ENCODE peak calls at places on chromosomes 12 and 14, in eight cellular contexts. G is psoas muscle, H is GM23248, U is dorsolateral prefrontal cortex, A is upper lobe of left lung, L is cardiac muscle cell, F is gastrocnemius medialis, C is astrocyte of the spinal cord. R is an unnamed sample.
A peak's percentile ranks its signal among the peaks of the same experiment; 100 is the strongest.

GRCh38 chr12:66596189-66596588 is 82.7 kb downstream of the GRIP1 start:
- DNase-seq in G (no peak), H (peak; percentile 37), U (no peak), A (no peak), L (peak; percentile 23), F (no peak), C (peak; percentile 67), R (peak; percentile 19)

GRCh38 chr12:19739195-19739776 is 300.0 kb downstream of the AEBP2 start:
- DNase-seq in G (no peak), H (peak; percentile 72), U (peak; percentile 28), A (no peak), L (peak; percentile 87), F (no peak), C (peak; percentile 82), R (peak; percentile 89)

GRCh38 chr12:131091976-131092691 is 138.4 kb downstream of the ADGRD1 start:
- DNase-seq in G (no peak), H (no peak), U (peak; percentile 3), A (peak; percentile 57), L (no peak), F (no peak), C (no peak), R (no peak)

GRCh38 chr12:58030566-58031279 is 89.4 kb downstream of the ATP23 start:
- DNase-seq in G (no peak), H (peak; percentile 82), U (no peak), A (no peak), L (peak; percentile 20), F (no peak), C (no peak), R (peak; percentile 80)

GRCh38 chr12:64544796-64545382 is 65.4 kb upstream of the RASSF3 start:
- DNase-seq in G (no peak), H (no peak), U (no peak), A (no peak), L (no peak), F (no peak), C (no peak), R (no peak)

GRCh38 chr14:54782803-54783659 is 119.6 kb downstream of the GCH1 start:
- DNase-seq in G (no peak), H (no peak), U (no peak), A (no peak), L (no peak), F (no peak), C (no peak), R (no peak)

GRCh38 chr12:113476093-113476986 is 4.7 kb upstream of the LHX5 start:
- DNase-seq in G (no peak), H (no peak), U (no peak), A (peak; percentile 62), L (no peak), F (no peak), C (no peak), R (no peak)

GRCh38 chr12:121649819-121650353 is 19.6 kb downstream of the MORN3 start:
- DNase-seq in G (no peak), H (no peak), U (no peak), A (no peak), L (no peak), F (no peak), C (no peak), R (no peak)

GRCh38 chr14:59631237-59631636 is 54.6 kb upstream of the CCDC175 start:
- DNase-seq in G (no peak), H (peak; percentile 7), U (no peak), A (no peak), L (peak; percentile 2), F (no peak), C (no peak), R (no peak)

GRCh38 chr14:53851394-53852056 is 105.1 kb downstream of the BMP4 start:
- DNase-seq in G (no peak), H (no peak), U (no peak), A (no peak), L (peak; percentile 32), F (no peak), C (no peak), R (no peak)

GRCh38 chr12:108214486-108214885 is 85.4 kb downstream of the WSCD2 start:
- DNase-seq in G (no peak), H (peak; percentile 58), U (no peak), A (no peak), L (peak; percentile 36), F (no peak), C (peak; percentile 9), R (peak; percentile 25)

GRCh38 chr12:116818341-116818856 is 62.8 kb downstream of the HRK start:
- DNase-seq in G (no peak), H (peak; percentile 54), U (no peak), A (no peak), L (peak; percentile 42), F (no peak), C (no peak), R (peak; percentile 14)

GRCh38 chr12:93790472-93791152 is 113.4 kb downstream of the CRADD start:
- DNase-seq in G (no peak), H (peak; percentile 72), U (no peak), A (no peak), L (peak; percentile 90), F (no peak), C (peak; percentile 87), R (peak; percentile 74)

GRCh38 chr14:22554706-22555572 is 34.1 kb downstream of the DAD1 start:
- DNase-seq in G (no peak), H (no peak), U (no peak), A (no peak), L (no peak), F (no peak), C (no peak), R (no peak)

GRCh38 chr12:11746024-11746771 is 96.7 kb downstream of the ETV6 start:
- DNase-seq in G (no peak), H (peak; percentile 26), U (no peak), A (no peak), L (peak; percentile 83), F (no peak), C (no peak), R (no peak)

GRCh38 chr12:32454075-32454474 is 54.7 kb downstream of the FGD4 start:
- DNase-seq in G (no peak), H (peak; percentile 74), U (no peak), A (no peak), L (peak; percentile 72), F (no peak), C (peak; percentile 78), R (peak; percentile 74)

GRCh38 chr12:86827409-86827808 is 571.2 kb upstream of the MGAT4C start:
- DNase-seq in G (no peak), H (no peak), U (no peak), A (no peak), L (no peak), F (no peak), C (no peak), R (no peak)

GRCh38 chr12:130347588-130347987 is 9.9 kb downstream of the PIWIL1 start:
- DNase-seq in G (no peak), H (no peak), U (no peak), A (no peak), L (no peak), F (no peak), C (no peak), R (no peak)

GRCh38 chr12:124506832-124507153 is 60.6 kb downstream of the NCOR2 start:
- DNase-seq in G (no peak), H (no peak), U (no peak), A (no peak), L (no peak), F (no peak), C (no peak), R (no peak)
- H3K4me3 ChIP-seq in G (peak overlapping the region; percentile 25), H (peak overlapping the region; percentile 34), U (no peak overlapping the region), A (peak overlapping the region; percentile 25), L (no peak overlapping the region), F (no peak overlapping the region), C (no peak overlapping the region), R (no peak overlapping the region)

GRCh38 chr12:109358154-109358869 is 10.6 kb downstream of the MYO1H start:
- DNase-seq in G (no peak), H (peak; percentile 45), U (no peak), A (no peak), L (peak; percentile 80), F (no peak), C (no peak), R (peak; percentile 59)
- H3K4me3 ChIP-seq in G (no peak overlapping the region), H (peak overlapping the region; percentile 48), U (no peak overlapping the region), A (no peak overlapping the region), L (no peak overlapping the region), F (peak overlapping the region; percentile 18), C (no peak overlapping the region), R (peak overlapping the region; percentile 49)

GRCh38 chr12:55705802-55706402 is 1.8 kb downstream of the ITGA7 start:
- DNase-seq in G (peak; percentile 46), H (no peak), U (no peak), A (no peak), L (no peak), F (no peak), C (no peak), R (no peak)
- H3K4me3 ChIP-seq in G (peak overlapping the region; percentile 85), H (no peak overlapping the region), U (peak overlapping the region; percentile 74), A (peak overlapping the region; percentile 84), L (peak overlapping the region; percentile 82), F (peak overlapping the region; percentile 59), C (peak overlapping the region; percentile 53), R (peak overlapping the region; percentile 66)

GRCh38 chr14:51094901-51095853 is at the start of gene TRIM9:
- DNase-seq in G (peak; percentile 92), H (peak; percentile 93), U (peak; percentile 99), A (peak; percentile 98), L (peak; percentile 99), F (peak; percentile 89), C (peak; percentile 95), R (peak; percentile 87)

GRCh38 chr14:51096870-51097269 is 2.0 kb upstream of the TRIM9 start:
- DNase-seq in G (no peak), H (no peak), U (no peak), A (no peak), L (no peak), F (no peak), C (no peak), R (no peak)

GRCh38 chr14:51097287-51097686 is 2.4 kb upstream of the TRIM9 start:
- DNase-seq in G (no peak), H (no peak), U (no peak), A (no peak), L (no peak), F (no peak), C (no peak), R (no peak)

GRCh38 chr14:51094282-51094821 is 553 bp downstream of the TRIM9 start:
- DNase-seq in G (peak; percentile 19), H (peak; percentile 30), U (no peak), A (peak; percentile 83), L (no peak), F (no peak), C (no peak), R (no peak)

DNA sequence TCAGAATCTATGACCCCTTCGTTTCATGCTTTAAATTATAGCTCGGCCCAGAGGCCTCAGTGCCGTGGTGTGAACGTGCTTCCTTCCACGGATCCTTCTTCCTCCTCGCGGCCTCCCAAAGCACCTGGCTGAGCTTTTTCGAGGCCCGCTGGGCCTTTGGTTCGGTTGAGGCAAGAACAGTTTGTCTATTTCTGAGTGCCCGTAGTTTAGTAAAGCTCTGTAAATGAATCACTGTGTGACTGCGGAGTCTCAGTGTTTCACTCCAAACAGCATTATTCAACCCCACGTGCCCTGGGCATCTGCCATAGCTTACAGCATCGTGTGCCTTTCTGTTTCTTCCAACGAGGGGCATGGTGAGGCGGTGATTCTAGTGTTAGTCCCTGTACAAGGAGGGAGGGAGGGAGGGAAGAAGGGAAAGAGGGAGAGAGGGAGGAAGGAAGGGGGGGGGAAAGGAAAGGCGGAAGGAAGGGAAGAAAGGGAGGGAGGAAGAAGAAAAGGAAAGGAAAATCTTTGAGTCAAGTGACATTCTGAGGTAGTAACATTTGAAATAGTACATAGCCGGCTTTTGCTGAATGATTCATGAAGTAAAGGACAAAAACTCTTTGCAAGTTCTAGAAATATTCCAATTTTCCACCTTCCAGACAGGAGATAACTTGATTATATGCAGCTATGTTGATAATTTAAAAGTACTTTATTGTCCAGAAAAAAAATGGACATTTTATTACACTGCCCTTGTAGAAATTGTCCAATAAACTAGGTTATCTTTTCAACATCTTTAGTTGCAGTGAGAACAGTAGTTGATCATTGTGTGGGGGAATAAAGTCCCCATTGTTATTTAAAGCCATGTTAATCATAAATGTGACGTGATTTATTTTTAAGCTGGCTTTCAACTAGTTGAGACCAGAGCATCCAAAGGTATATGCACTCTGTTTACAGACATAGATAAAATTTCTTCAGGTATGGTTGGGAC is 1.2 kb upstream of the TRIM9 start:
- DNase-seq in G (peak; percentile 58), H (peak; percentile 86), U (peak; percentile 94), A (no peak), L (peak; percentile 59), F (peak; percentile 28), C (peak; percentile 42), R (peak; percentile 39)
- H3K4me3 ChIP-seq in G (peak overlapping the region; percentile 75), H (peak overlapping the region; percentile 77), U (peak overlapping the region; percentile 85), A (peak overlapping the region; percentile 83), L (peak overlapping the region; percentile 57), F (peak overlapping the region; percentile 77), C (peak overlapping the region; percentile 55), R (peak overlapping the region; percentile 65)